ENCODE peak calls at places on chromosomes 2 and 18, in seven cellular contexts. F, P, H, Q, M, V and J are unnamed samples.

GRCh38 chr2:40043641-40044040 is 264.6 kb upstream of the THUMPD2 start:
- DNase-seq in F (no peak), P (no peak), H (no peak), Q (no peak), M (no peak), V (no peak), J (no peak)

GRCh38 chr18:29406996-29407395 is 1230.1 kb upstream of the CDH2 start:
- DNase-seq in F (no peak), P (no peak), H (no peak), Q (no peak), M (no peak), V (no peak), J (no peak)

GRCh38 chr2:42829556-42830510 is 37.5 kb upstream of the HAAO start:
- DNase-seq in F (no peak), P (no peak), H (no peak), Q (no peak), M (no peak), V (no peak), J (no peak)

GRCh38 chr2:207064128-207064694 is 101.5 kb downstream of the KLF7 start:
- DNase-seq in F (no peak), P (no peak), H (no peak), Q (no peak), M (no peak), V (no peak), J (no peak)

GRCh38 chr2:31228717-31229116 is 5.2 kb upstream of the EHD3 start:
- DNase-seq in F (no peak), P (no peak), H (no peak), Q (no peak), M (no peak), V (no peak), J (no peak)

GRCh38 chr18:13446581-13447470 is 228.3 kb downstream of the LDLRAD4 start:
- DNase-seq in F (no peak), P (no peak), H (no peak), Q (no peak), M (no peak), V (no peak), J (no peak)

GRCh38 chr2:171595896-171596295 is 73.6 kb downstream of the CYBRD1 start:
- DNase-seq in F (no peak), P (no peak), H (no peak), Q (no peak), M (no peak), V (no peak), J (no peak)

GRCh38 chr2:169933124-169933711 is 106.0 kb downstream of the UBR3 start:
- DNase-seq in F (peak), P (peak), H (no peak), Q (no peak), M (no peak), V (no peak), J (peak)

GRCh38 chr18:59453468-59453961 is 94.5 kb upstream of the LMAN1 start:
- DNase-seq in F (no peak), P (no peak), H (no peak), Q (no peak), M (no peak), V (no peak), J (no peak)

GRCh38 chr2:221521261-221521845 is 50.8 kb downstream of the EPHA4 start:
- DNase-seq in F (no peak), P (no peak), H (no peak), Q (no peak), M (no peak), V (no peak), J (no peak)

GRCh38 chr2:96685285-96685591 is 42.7 kb downstream of the FER1L5 start:
- DNase-seq in F (no peak), P (no peak), H (no peak), Q (no peak), M (no peak), V (no peak), J (no peak)